ENCODE peak calls at places on chromosome 17, in nine cellular contexts. One of them, this sample, is unnamed.

GRCh38 chr17:57739402-57740224 is 5.5 kb downstream of the CCDC182 start:
- DNase-seq in thoracic aorta: no peak
- DNase-seq in heart right ventricle: no peak
- DNase-seq in PC-3: peak
- DNase-seq in Calu3: peak
- DNase-seq in endothelial cell of umbilical vein: no peak
- DNase-seq in body of pancreas: no peak
- DNase-seq in endothelial cell: no peak
- DNase-seq in testis: no peak
- DNase-seq in this sample: peak

GRCh38 chr17:77445030-77445907 is 304.5 kb downstream of the SEC14L1 start:
- DNase-seq in thoracic aorta: no peak
- DNase-seq in heart right ventricle: no peak
- DNase-seq in PC-3: no peak
- DNase-seq in Calu3: no peak
- DNase-seq in endothelial cell of umbilical vein: no peak
- DNase-seq in body of pancreas: no peak
- DNase-seq in endothelial cell: no peak
- DNase-seq in testis: no peak
- DNase-seq in this sample: peak

GRCh38 chr17:11031787-11032186 is 193.9 kb upstream of the PIRT start:
- DNase-seq in thoracic aorta: no peak
- DNase-seq in heart right ventricle: no peak
- DNase-seq in PC-3: no peak
- DNase-seq in Calu3: no peak
- DNase-seq in endothelial cell of umbilical vein: no peak
- DNase-seq in body of pancreas: no peak
- DNase-seq in endothelial cell: no peak
- DNase-seq in testis: no peak
- DNase-seq in this sample: no peak

GRCh38 chr17:51050291-51051033 is 70.2 kb downstream of the SPAG9 start:
- DNase-seq in thoracic aorta: no peak
- DNase-seq in heart right ventricle: no peak
- DNase-seq in PC-3: peak
- DNase-seq in Calu3: peak
- DNase-seq in endothelial cell of umbilical vein: no peak
- DNase-seq in body of pancreas: no peak
- DNase-seq in endothelial cell: no peak
- DNase-seq in testis: no peak
- DNase-seq in this sample: peak

GRCh38 chr17:27489045-27489715 is 32.9 kb downstream of the KSR1 start:
- DNase-seq in thoracic aorta: no peak
- DNase-seq in heart right ventricle: peak
- DNase-seq in PC-3: peak
- DNase-seq in Calu3: peak
- DNase-seq in endothelial cell of umbilical vein: no peak
- DNase-seq in body of pancreas: peak
- DNase-seq in endothelial cell: no peak
- DNase-seq in testis: peak
- DNase-seq in this sample: no peak

GRCh38 chr17:74677558-74678466 is 34.9 kb downstream of the CD300LF start:
- DNase-seq in thoracic aorta: no peak
- DNase-seq in heart right ventricle: peak
- DNase-seq in PC-3: peak
- DNase-seq in Calu3: no peak
- DNase-seq in endothelial cell of umbilical vein: no peak
- DNase-seq in body of pancreas: no peak
- DNase-seq in endothelial cell: no peak
- DNase-seq in testis: no peak
- DNase-seq in this sample: no peak

GRCh38 chr17:28878981-28879380 is 18.6 kb downstream of the FLOT2 start:
- DNase-seq in thoracic aorta: no peak
- DNase-seq in heart right ventricle: no peak
- DNase-seq in PC-3: peak
- DNase-seq in Calu3: peak
- DNase-seq in endothelial cell of umbilical vein: peak
- DNase-seq in body of pancreas: peak
- DNase-seq in endothelial cell: peak
- DNase-seq in testis: peak
- DNase-seq in this sample: peak

GRCh38 chr17:43003542-43004172 is 2.9 kb upstream of the IFI35 start:
- DNase-seq in thoracic aorta: no peak
- DNase-seq in heart right ventricle: no peak
- DNase-seq in PC-3: peak
- DNase-seq in Calu3: no peak
- DNase-seq in endothelial cell of umbilical vein: no peak
- DNase-seq in body of pancreas: peak
- DNase-seq in endothelial cell: no peak
- DNase-seq in testis: no peak
- DNase-seq in this sample: no peak

DNA sequence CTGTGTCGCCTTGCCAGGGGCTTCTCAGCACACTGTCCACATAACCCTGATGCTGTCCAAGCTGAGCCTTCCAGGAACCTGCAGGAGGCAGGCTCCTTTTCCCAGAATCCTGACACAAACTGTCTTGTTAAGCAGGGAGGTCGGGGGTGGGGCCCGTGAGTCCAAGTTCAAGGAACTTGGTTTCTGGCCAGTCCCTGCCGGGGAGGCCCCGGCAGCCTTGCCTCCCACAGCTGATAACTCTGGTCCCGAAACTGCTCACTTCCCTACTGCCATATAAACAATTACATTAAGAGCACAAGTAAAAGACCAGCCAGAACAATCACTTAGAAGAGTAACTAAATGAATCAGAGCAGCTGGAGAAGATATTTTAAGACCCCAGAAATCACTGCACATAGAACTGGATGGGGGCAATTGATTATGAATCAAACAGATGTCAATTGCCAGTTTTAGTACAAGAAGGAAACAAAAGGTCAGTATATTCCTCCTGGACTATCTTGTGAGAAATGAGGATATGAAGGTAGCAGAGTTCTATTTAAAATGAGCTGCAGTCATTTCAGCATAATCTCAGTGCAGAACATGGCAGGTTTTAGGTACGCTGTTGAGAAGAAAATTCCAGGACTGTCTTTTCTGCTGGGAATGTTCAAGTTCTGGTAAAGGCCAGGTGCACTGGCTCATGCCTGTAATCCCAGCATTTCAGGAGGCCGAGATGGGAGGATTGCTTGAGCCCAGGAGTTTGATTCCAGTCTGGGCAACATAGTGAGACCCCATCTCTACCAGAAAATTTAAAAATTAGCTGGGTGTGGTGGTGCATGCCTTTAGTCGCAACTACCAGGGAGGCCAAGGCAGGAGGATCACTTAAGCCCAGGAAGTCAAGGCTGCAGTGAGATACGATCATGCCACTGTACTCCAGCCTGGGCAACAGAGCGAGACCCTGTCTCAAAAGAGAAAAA is 169.8 kb downstream of the PITPNC1 start:
- DNase-seq in thoracic aorta: no peak
- DNase-seq in heart right ventricle: peak
- DNase-seq in PC-3: no peak
- DNase-seq in Calu3: peak
- DNase-seq in endothelial cell of umbilical vein: peak
- DNase-seq in body of pancreas: peak
- DNase-seq in endothelial cell: no peak
- DNase-seq in testis: peak
- DNase-seq in this sample: peak
- TF ChIP-seq CTCF in thoracic aorta: no peak
- TF ChIP-seq CTCF in heart right ventricle: peak
- TF ChIP-seq CTCF in PC-3: no peak
- TF ChIP-seq CTCF in Calu3: no peak
- TF ChIP-seq CTCF in endothelial cell of umbilical vein: no peak
- TF ChIP-seq CTCF in body of pancreas: no peak
- TF ChIP-seq CTCF in endothelial cell: no peak
- TF ChIP-seq CTCF in testis: peak
- TF ChIP-seq CTCF in this sample: no peak

GRCh38 chr17:39679521-39680192 is 8.2 kb downstream of the PGAP3 start:
- DNase-seq in thoracic aorta: no peak
- DNase-seq in heart right ventricle: no peak
- DNase-seq in PC-3: no peak
- DNase-seq in Calu3: peak
- DNase-seq in endothelial cell of umbilical vein: no peak
- DNase-seq in body of pancreas: no peak
- DNase-seq in endothelial cell: no peak
- DNase-seq in testis: no peak
- DNase-seq in this sample: no peak

GRCh38 chr17:39677581-39678339 is 9.5 kb downstream of the PNMT start:
- DNase-seq in thoracic aorta: peak
- DNase-seq in heart right ventricle: peak
- DNase-seq in PC-3: no peak
- DNase-seq in Calu3: peak
- DNase-seq in endothelial cell of umbilical vein: no peak
- DNase-seq in body of pancreas: peak
- DNase-seq in endothelial cell: no peak
- DNase-seq in testis: no peak
- DNase-seq in this sample: no peak

GRCh38 chr17:39677072-39677471 is 8.8 kb downstream of the PNMT start:
- DNase-seq in thoracic aorta: no peak
- DNase-seq in heart right ventricle: no peak
- DNase-seq in PC-3: no peak
- DNase-seq in Calu3: peak
- DNase-seq in endothelial cell of umbilical vein: no peak
- DNase-seq in body of pancreas: no peak
- DNase-seq in endothelial cell: no peak
- DNase-seq in testis: no peak
- DNase-seq in this sample: no peak

GRCh38 chr17:39676198-39676819 is 8.1 kb downstream of the PNMT start:
- DNase-seq in thoracic aorta: peak
- DNase-seq in heart right ventricle: peak
- DNase-seq in PC-3: no peak
- DNase-seq in Calu3: peak
- DNase-seq in endothelial cell of umbilical vein: no peak
- DNase-seq in body of pancreas: peak
- DNase-seq in endothelial cell: no peak
- DNase-seq in testis: peak
- DNase-seq in this sample: peak

DNA sequence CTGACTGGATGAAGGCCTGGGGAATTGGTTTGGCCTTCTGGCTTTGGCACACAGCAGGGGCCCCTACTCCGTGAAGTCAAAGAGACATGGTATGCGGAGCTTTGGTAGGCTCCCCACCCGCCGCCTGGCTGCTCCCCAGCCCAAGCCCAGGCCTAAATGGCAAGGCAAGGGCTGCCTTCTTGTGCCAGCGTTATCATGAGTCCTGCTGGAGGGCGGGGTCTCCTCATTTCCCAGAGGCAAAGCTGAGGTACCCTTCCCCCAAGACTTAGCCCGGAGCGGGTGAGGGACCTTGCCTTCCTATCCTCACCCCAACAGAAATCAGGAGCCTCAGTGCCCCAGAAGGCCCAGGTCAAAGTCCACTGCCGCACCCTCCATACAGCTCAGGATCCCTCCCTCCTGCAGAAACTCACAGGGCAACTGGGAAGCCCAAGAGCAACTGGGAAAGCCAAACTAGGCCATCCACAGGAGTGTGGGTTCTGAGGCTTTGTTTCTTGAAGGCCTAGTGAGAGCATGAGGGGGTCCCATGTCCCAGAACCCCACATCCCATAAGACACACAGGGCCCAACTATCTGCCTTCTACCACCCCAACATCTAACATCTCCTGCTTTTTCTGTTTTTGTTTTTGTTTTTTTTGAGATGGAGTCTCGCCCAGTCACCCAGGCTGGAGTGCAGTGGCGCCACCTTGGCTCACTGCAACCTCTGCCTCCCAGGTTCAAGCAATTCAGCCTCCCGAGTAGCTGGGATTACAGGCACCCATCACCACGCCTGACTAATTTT is 9.3 kb downstream of the PGAP3 start:
- DNase-seq in thoracic aorta: no peak
- DNase-seq in heart right ventricle: no peak
- DNase-seq in PC-3: no peak
- DNase-seq in Calu3: peak
- DNase-seq in endothelial cell of umbilical vein: no peak
- DNase-seq in body of pancreas: no peak
- DNase-seq in endothelial cell: no peak
- DNase-seq in testis: no peak
- DNase-seq in this sample: no peak
- TF ChIP-seq CTCF in thoracic aorta: no peak
- TF ChIP-seq CTCF in heart right ventricle: no peak
- TF ChIP-seq CTCF in PC-3: no peak
- TF ChIP-seq CTCF in Calu3: no peak
- TF ChIP-seq CTCF in endothelial cell of umbilical vein: no peak
- TF ChIP-seq CTCF in body of pancreas: no peak
- TF ChIP-seq CTCF in endothelial cell: no peak
- TF ChIP-seq CTCF in testis: no peak
- TF ChIP-seq CTCF in this sample: no peak

GRCh38 chr17:34305606-34306005 is 13.6 kb upstream of the CCL8 start:
- DNase-seq in thoracic aorta: no peak
- DNase-seq in heart right ventricle: no peak
- DNase-seq in PC-3: no peak
- DNase-seq in Calu3: no peak
- DNase-seq in endothelial cell of umbilical vein: no peak
- DNase-seq in body of pancreas: no peak
- DNase-seq in endothelial cell: no peak
- DNase-seq in testis: no peak
- DNase-seq in this sample: no peak

GRCh38 chr17:34305061-34305460 is 14.2 kb upstream of the CCL8 start:
- DNase-seq in thoracic aorta: no peak
- DNase-seq in heart right ventricle: no peak
- DNase-seq in PC-3: no peak
- DNase-seq in Calu3: no peak
- DNase-seq in endothelial cell of umbilical vein: no peak
- DNase-seq in body of pancreas: no peak
- DNase-seq in endothelial cell: no peak
- DNase-seq in testis: no peak
- DNase-seq in this sample: no peak

GRCh38 chr17:34307110-34307509 is 12.1 kb upstream of the CCL8 start:
- DNase-seq in thoracic aorta: no peak
- DNase-seq in heart right ventricle: peak
- DNase-seq in PC-3: no peak
- DNase-seq in Calu3: no peak
- DNase-seq in endothelial cell of umbilical vein: no peak
- DNase-seq in body of pancreas: no peak
- DNase-seq in endothelial cell: no peak
- DNase-seq in testis: no peak
- DNase-seq in this sample: no peak

GRCh38 chr17:34308376-34308775 is 10.9 kb upstream of the CCL8 start:
- DNase-seq in thoracic aorta: no peak
- DNase-seq in heart right ventricle: no peak
- DNase-seq in PC-3: no peak
- DNase-seq in Calu3: no peak
- DNase-seq in endothelial cell of umbilical vein: no peak
- DNase-seq in body of pancreas: no peak
- DNase-seq in endothelial cell: no peak
- DNase-seq in testis: no peak
- DNase-seq in this sample: no peak

DNA sequence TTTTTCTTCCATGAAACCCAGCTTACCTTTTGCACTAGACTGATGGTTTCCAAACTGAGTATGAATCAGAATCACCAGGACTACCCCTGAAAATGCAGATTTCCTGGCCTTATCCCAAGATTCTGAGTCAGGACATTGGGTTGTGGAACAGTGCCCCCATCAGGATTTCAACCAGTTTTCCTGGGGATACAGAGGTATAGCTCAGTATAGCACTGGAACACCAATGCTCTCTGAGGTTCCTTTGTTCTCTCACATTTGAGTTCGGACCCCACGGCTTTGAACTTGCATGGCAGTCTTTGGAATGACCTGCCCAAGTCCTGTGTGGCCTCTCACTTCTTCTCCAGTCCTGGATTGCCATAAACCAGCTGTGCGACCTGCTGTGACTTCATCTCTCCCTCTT is 12.8 kb upstream of the CCL8 start:
- DNase-seq in thoracic aorta: no peak
- DNase-seq in heart right ventricle: peak
- DNase-seq in PC-3: peak
- DNase-seq in Calu3: peak
- DNase-seq in endothelial cell of umbilical vein: peak
- DNase-seq in body of pancreas: no peak
- DNase-seq in endothelial cell: peak
- DNase-seq in testis: peak
- DNase-seq in this sample: no peak
- TF ChIP-seq CTCF in thoracic aorta: peak
- TF ChIP-seq CTCF in heart right ventricle: peak
- TF ChIP-seq CTCF in PC-3: no peak
- TF ChIP-seq CTCF in Calu3: no peak
- TF ChIP-seq CTCF in endothelial cell of umbilical vein: peak
- TF ChIP-seq CTCF in body of pancreas: no peak
- TF ChIP-seq CTCF in endothelial cell: no peak
- TF ChIP-seq CTCF in testis: peak
- TF ChIP-seq CTCF in this sample: no peak

GRCh38 chr17:79616801-79617200 is 6.0 kb upstream of the RBFOX3 start:
- DNase-seq in thoracic aorta: no peak
- DNase-seq in heart right ventricle: no peak
- DNase-seq in PC-3: no peak
- DNase-seq in Calu3: no peak
- DNase-seq in endothelial cell of umbilical vein: no peak
- DNase-seq in body of pancreas: no peak
- DNase-seq in endothelial cell: no peak
- DNase-seq in testis: no peak
- DNase-seq in this sample: no peak
- TF ChIP-seq CTCF in thoracic aorta: no peak
- TF ChIP-seq CTCF in heart right ventricle: no peak
- TF ChIP-seq CTCF in PC-3: no peak
- TF ChIP-seq CTCF in Calu3: no peak
- TF ChIP-seq CTCF in endothelial cell of umbilical vein: no peak
- TF ChIP-seq CTCF in body of pancreas: no peak
- TF ChIP-seq CTCF in endothelial cell: no peak
- TF ChIP-seq CTCF in testis: no peak
- TF ChIP-seq CTCF in this sample: no peak

This sample was measured in GM13976.